ENCODE peak calls at places on chromosomes 6 and 20, in seven cellular contexts. One of them, this sample, is unnamed.

GRCh38 chr6:130796313-130796905 is 30.8 kb upstream of the SMLR1 start:
- DNase-seq in MM.1S: no peak
- DNase-seq in neural progenitor cell: no peak
- DNase-seq in iris pigment epithelial cell: peak; percentile 71
- DNase-seq in ELF-1: peak; percentile 38
- DNase-seq in hepatocyte: no peak
- DNase-seq in T47D: peak; percentile 18
- DNase-seq in this sample: no peak

GRCh38 chr6:12543953-12544352 is 172.6 kb upstream of the PHACTR1 start:
- DNase-seq in MM.1S: no peak
- DNase-seq in neural progenitor cell: no peak
- DNase-seq in iris pigment epithelial cell: no peak
- DNase-seq in ELF-1: no peak
- DNase-seq in hepatocyte: no peak
- DNase-seq in T47D: no peak
- DNase-seq in this sample: no peak

GRCh38 chr6:106119991-106120390 is 33.9 kb downstream of the PRDM1 start:
- DNase-seq in MM.1S: no peak
- DNase-seq in neural progenitor cell: no peak
- DNase-seq in iris pigment epithelial cell: no peak
- DNase-seq in ELF-1: no peak
- DNase-seq in hepatocyte: no peak
- DNase-seq in T47D: no peak
- DNase-seq in this sample: no peak

GRCh38 chr6:4511626-4512010 is 264.6 kb upstream of the CDYL start:
- DNase-seq in MM.1S: no peak
- DNase-seq in neural progenitor cell: no peak
- DNase-seq in iris pigment epithelial cell: no peak
- DNase-seq in ELF-1: no peak
- DNase-seq in hepatocyte: no peak
- DNase-seq in T47D: no peak
- DNase-seq in this sample: no peak

GRCh38 chr6:11207199-11207968 is 25.1 kb downstream of the NEDD9 start:
- DNase-seq in MM.1S: no peak
- DNase-seq in neural progenitor cell: no peak
- DNase-seq in iris pigment epithelial cell: peak; percentile 100
- DNase-seq in ELF-1: no peak
- DNase-seq in hepatocyte: peak; percentile 86
- DNase-seq in T47D: peak; percentile 84
- DNase-seq in this sample: no peak

GRCh38 chr20:57087705-57088104 is 178.7 kb downstream of the BMP7 start:
- DNase-seq in MM.1S: no peak
- DNase-seq in neural progenitor cell: no peak
- DNase-seq in iris pigment epithelial cell: no peak
- DNase-seq in ELF-1: no peak
- DNase-seq in hepatocyte: no peak
- DNase-seq in T47D: no peak
- DNase-seq in this sample: no peak

GRCh38 chr6:115058414-115059211 is 715.8 kb upstream of the HS3ST5 start:
- DNase-seq in MM.1S: peak; percentile 7
- DNase-seq in neural progenitor cell: no peak
- DNase-seq in iris pigment epithelial cell: no peak
- DNase-seq in ELF-1: no peak
- DNase-seq in hepatocyte: no peak
- DNase-seq in T47D: no peak
- DNase-seq in this sample: no peak

GRCh38 chr20:63488331-63489251 is 10.3 kb downstream of the EEF1A2 start:
- DNase-seq in MM.1S: no peak
- DNase-seq in neural progenitor cell: peak; percentile 70
- DNase-seq in iris pigment epithelial cell: no peak
- DNase-seq in ELF-1: no peak
- DNase-seq in hepatocyte: no peak
- DNase-seq in T47D: no peak
- DNase-seq in this sample: no peak

GRCh38 chr6:151269318-151269995 is 29.7 kb downstream of the AKAP12 start:
- DNase-seq in MM.1S: no peak
- DNase-seq in neural progenitor cell: no peak
- DNase-seq in iris pigment epithelial cell: peak; percentile 91
- DNase-seq in ELF-1: no peak
- DNase-seq in hepatocyte: no peak
- DNase-seq in T47D: no peak
- DNase-seq in this sample: no peak

GRCh38 chr6:11631008-11631407 is 93.5 kb downstream of the TMEM170B start:
- DNase-seq in MM.1S: no peak
- DNase-seq in neural progenitor cell: no peak
- DNase-seq in iris pigment epithelial cell: no peak
- DNase-seq in ELF-1: no peak
- DNase-seq in hepatocyte: no peak
- DNase-seq in T47D: no peak
- DNase-seq in this sample: peak; percentile 84

GRCh38 chr20:22101606-22102005 is 396.1 kb downstream of the PAX1 start:
- DNase-seq in MM.1S: no peak
- DNase-seq in neural progenitor cell: no peak
- DNase-seq in iris pigment epithelial cell: no peak
- DNase-seq in ELF-1: no peak
- DNase-seq in hepatocyte: no peak
- DNase-seq in T47D: no peak
- DNase-seq in this sample: no peak

GRCh38 chr6:117469356-117469755 is 13.1 kb upstream of the DCBLD1 start:
- DNase-seq in MM.1S: no peak
- DNase-seq in neural progenitor cell: no peak
- DNase-seq in iris pigment epithelial cell: no peak
- DNase-seq in ELF-1: no peak
- DNase-seq in hepatocyte: no peak
- DNase-seq in T47D: no peak
- DNase-seq in this sample: no peak

This sample was measured in BE2C.